ENCODE peak calls at places on chromosome 20, in six cellular contexts. One of them, this sample, is unnamed.

GRCh38 chr20:33019465-33020277 is 11.8 kb upstream of the BPIFB6 start:
- DNase-seq in OCI-LY7: no peak
- DNase-seq in A549: no peak
- DNase-seq in neural progenitor cell: no peak
- DNase-seq in astrocyte: no peak
- DNase-seq in fibroblast of lung: no peak
- DNase-seq in this sample: peak; percentile 66

GRCh38 chr20:3896302-3896701 is 7.1 kb downstream of the PANK2 start:
- DNase-seq in OCI-LY7: no peak
- DNase-seq in A549: no peak
- DNase-seq in neural progenitor cell: no peak
- DNase-seq in astrocyte: no peak
- DNase-seq in fibroblast of lung: peak; percentile 50
- DNase-seq in this sample: no peak

GRCh38 chr20:15491564-15491963 is 1081.7 kb downstream of the KIF16B start:
- DNase-seq in OCI-LY7: no peak
- DNase-seq in A549: no peak
- DNase-seq in neural progenitor cell: peak; percentile 30
- DNase-seq in astrocyte: no peak
- DNase-seq in fibroblast of lung: no peak
- DNase-seq in this sample: no peak

GRCh38 chr20:63940071-63940471 is 16.1 kb downstream of the UCKL1 start:
- DNase-seq in OCI-LY7: no peak
- DNase-seq in A549: no peak
- DNase-seq in neural progenitor cell: no peak
- DNase-seq in astrocyte: no peak
- DNase-seq in fibroblast of lung: no peak
- DNase-seq in this sample: no peak

GRCh38 chr20:46400828-46401477 is 5.5 kb downstream of the ELMO2 start:
- DNase-seq in OCI-LY7: no peak
- DNase-seq in A549: no peak
- DNase-seq in neural progenitor cell: peak; percentile 28
- DNase-seq in astrocyte: peak; percentile 42
- DNase-seq in fibroblast of lung: peak; percentile 48
- DNase-seq in this sample: peak; percentile 10

GRCh38 chr20:40980106-40980827 is 48.4 kb upstream of the TOP1 start:
- DNase-seq in OCI-LY7: no peak
- DNase-seq in A549: no peak
- DNase-seq in neural progenitor cell: no peak
- DNase-seq in astrocyte: no peak
- DNase-seq in fibroblast of lung: no peak
- DNase-seq in this sample: no peak

GRCh38 chr20:43379239-43379917 is 78.3 kb upstream of the SRSF6 start:
- DNase-seq in OCI-LY7: no peak
- DNase-seq in A549: peak; percentile 36
- DNase-seq in neural progenitor cell: no peak
- DNase-seq in astrocyte: peak; percentile 94
- DNase-seq in fibroblast of lung: peak; percentile 96
- DNase-seq in this sample: no peak

GRCh38 chr20:34220581-34220980 is 20.6 kb upstream of the ASIP start:
- DNase-seq in OCI-LY7: no peak
- DNase-seq in A549: no peak
- DNase-seq in neural progenitor cell: no peak
- DNase-seq in astrocyte: peak; percentile 76
- DNase-seq in fibroblast of lung: peak; percentile 79
- DNase-seq in this sample: no peak

GRCh38 chr20:50285376-50286173 is 94.9 kb downstream of the CEBPB start:
- DNase-seq in OCI-LY7: peak; percentile 44
- DNase-seq in A549: no peak
- DNase-seq in neural progenitor cell: no peak
- DNase-seq in astrocyte: peak; percentile 55
- DNase-seq in fibroblast of lung: peak; percentile 65
- DNase-seq in this sample: no peak

DNA sequence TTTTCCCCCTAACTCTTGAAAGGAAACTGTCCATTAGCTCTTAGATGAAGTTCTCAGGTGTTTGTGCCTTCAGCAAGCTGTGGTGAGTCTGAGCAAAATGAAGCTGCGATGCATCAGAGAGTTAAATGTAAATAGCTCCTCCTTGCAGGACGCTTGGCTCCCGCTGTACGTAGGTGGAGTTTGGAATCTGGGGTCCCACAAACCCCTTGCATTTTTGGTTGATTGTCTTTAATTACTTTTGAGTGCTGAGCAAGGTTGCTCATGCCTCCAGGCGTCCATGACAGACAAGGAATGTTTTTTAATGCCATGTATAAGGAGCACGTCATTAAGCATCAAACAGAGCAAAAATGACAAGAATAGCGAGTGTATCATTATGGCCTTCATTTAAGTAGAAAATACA is 300.5 kb downstream of the TFAP2C start:
- DNase-seq in OCI-LY7: no peak
- DNase-seq in A549: no peak
- DNase-seq in neural progenitor cell: peak; percentile 26
- DNase-seq in astrocyte: no peak
- DNase-seq in fibroblast of lung: no peak
- DNase-seq in this sample: no peak
- H3K4me2 ChIP-seq in OCI-LY7: no peak overlapping the region
- H3K4me2 ChIP-seq in A549: no peak overlapping the region
- H3K4me2 ChIP-seq in neural progenitor cell: peak overlapping the region; percentile 26
- H3K4me2 ChIP-seq in astrocyte: peak overlapping the region; percentile 15
- H3K4me2 ChIP-seq in fibroblast of lung: no peak overlapping the region
- H3K4me2 ChIP-seq in this sample: no peak overlapping the region

GRCh38 chr20:47711046-47711752 is 74.1 kb downstream of the SULF2 start:
- DNase-seq in OCI-LY7: no peak
- DNase-seq in A549: no peak
- DNase-seq in neural progenitor cell: no peak
- DNase-seq in astrocyte: no peak
- DNase-seq in fibroblast of lung: peak; percentile 15
- DNase-seq in this sample: no peak

GRCh38 chr20:47708140-47708807 is 77.0 kb downstream of the SULF2 start:
- DNase-seq in OCI-LY7: peak; percentile 12
- DNase-seq in A549: no peak
- DNase-seq in neural progenitor cell: no peak
- DNase-seq in astrocyte: no peak
- DNase-seq in fibroblast of lung: no peak
- DNase-seq in this sample: no peak

GRCh38 chr20:47708953-47709833 is 76.1 kb downstream of the SULF2 start:
- DNase-seq in OCI-LY7: no peak
- DNase-seq in A549: no peak
- DNase-seq in neural progenitor cell: no peak
- DNase-seq in astrocyte: no peak
- DNase-seq in fibroblast of lung: no peak
- DNase-seq in this sample: no peak

GRCh38 chr20:47713163-47713562 is 72.1 kb downstream of the SULF2 start:
- DNase-seq in OCI-LY7: no peak
- DNase-seq in A549: no peak
- DNase-seq in neural progenitor cell: no peak
- DNase-seq in astrocyte: no peak
- DNase-seq in fibroblast of lung: no peak
- DNase-seq in this sample: no peak

GRCh38 chr20:47710665-47711045 is 74.6 kb downstream of the SULF2 start:
- DNase-seq in OCI-LY7: no peak
- DNase-seq in A549: no peak
- DNase-seq in neural progenitor cell: no peak
- DNase-seq in astrocyte: no peak
- DNase-seq in fibroblast of lung: no peak
- DNase-seq in this sample: no peak
- H3K4me2 ChIP-seq in OCI-LY7: no peak overlapping the region
- H3K4me2 ChIP-seq in A549: no peak overlapping the region
- H3K4me2 ChIP-seq in neural progenitor cell: no peak overlapping the region
- H3K4me2 ChIP-seq in astrocyte: no peak overlapping the region
- H3K4me2 ChIP-seq in fibroblast of lung: no peak overlapping the region
- H3K4me2 ChIP-seq in this sample: no peak overlapping the region

DNA sequence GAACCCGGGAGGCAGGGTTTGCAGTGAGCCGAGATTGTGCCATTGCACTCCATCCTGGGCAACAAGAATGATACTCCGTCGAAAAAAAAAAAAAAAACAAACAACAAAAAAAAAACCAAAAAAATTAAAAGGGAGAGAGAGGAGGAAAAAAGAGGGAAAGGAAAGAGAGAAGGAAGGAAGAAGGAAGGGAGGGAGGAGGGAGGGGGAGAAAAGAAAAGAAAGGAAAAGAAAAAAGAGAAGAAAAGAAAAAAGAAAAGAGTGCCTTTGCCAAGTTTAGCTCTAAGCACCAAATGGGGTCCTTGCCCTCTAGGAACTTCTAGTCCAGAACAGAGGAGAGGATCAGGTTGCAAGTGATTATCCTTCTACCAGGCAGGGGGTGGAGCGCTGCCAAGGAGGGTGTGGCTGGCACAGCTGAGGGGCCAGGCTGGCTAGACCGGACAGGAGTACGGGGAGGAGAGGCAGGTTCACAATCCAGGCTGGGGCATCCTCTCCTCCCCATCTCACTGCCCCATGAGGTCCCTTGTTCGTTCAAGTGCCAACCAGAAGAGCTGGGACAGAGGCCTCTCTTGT is 19.1 kb downstream of the GNAS start:
- DNase-seq in OCI-LY7: no peak
- DNase-seq in A549: no peak
- DNase-seq in neural progenitor cell: no peak
- DNase-seq in astrocyte: no peak
- DNase-seq in fibroblast of lung: no peak
- DNase-seq in this sample: no peak
- H3K4me2 ChIP-seq in OCI-LY7: no peak overlapping the region
- H3K4me2 ChIP-seq in A549: no peak overlapping the region
- H3K4me2 ChIP-seq in neural progenitor cell: no peak overlapping the region
- H3K4me2 ChIP-seq in astrocyte: no peak overlapping the region
- H3K4me2 ChIP-seq in fibroblast of lung: no peak overlapping the region
- H3K4me2 ChIP-seq in this sample: no peak overlapping the region

GRCh38 chr20:19975901-19976300 is 41.3 kb upstream of the NAA20 start:
- DNase-seq in OCI-LY7: no peak
- DNase-seq in A549: peak; percentile 59
- DNase-seq in neural progenitor cell: no peak
- DNase-seq in astrocyte: peak; percentile 36
- DNase-seq in fibroblast of lung: peak; percentile 45
- DNase-seq in this sample: no peak
- H3K4me2 ChIP-seq in OCI-LY7: no peak overlapping the region
- H3K4me2 ChIP-seq in A549: peak overlapping the region; percentile 94
- H3K4me2 ChIP-seq in neural progenitor cell: no peak overlapping the region
- H3K4me2 ChIP-seq in astrocyte: peak overlapping the region; percentile 89
- H3K4me2 ChIP-seq in fibroblast of lung: peak overlapping the region; percentile 88
- H3K4me2 ChIP-seq in this sample: no peak overlapping the region

GRCh38 chr20:47428851-47429336 is 72.4 kb upstream of the ZMYND8 start:
- DNase-seq in OCI-LY7: no peak
- DNase-seq in A549: no peak
- DNase-seq in neural progenitor cell: no peak
- DNase-seq in astrocyte: no peak
- DNase-seq in fibroblast of lung: no peak
- DNase-seq in this sample: no peak
- H3K4me2 ChIP-seq in OCI-LY7: no peak overlapping the region
- H3K4me2 ChIP-seq in A549: no peak overlapping the region
- H3K4me2 ChIP-seq in neural progenitor cell: no peak overlapping the region
- H3K4me2 ChIP-seq in astrocyte: no peak overlapping the region
- H3K4me2 ChIP-seq in fibroblast of lung: no peak overlapping the region
- H3K4me2 ChIP-seq in this sample: no peak overlapping the region

This sample was measured in DND-41.